ENCODE peak calls at places on chromosomes 6 and 20, in nine cellular contexts. E, G, S, F, L, K, Y, V and Q are unnamed samples.

GRCh38 chr6:22785036-22785435 is 215.7 kb downstream of the HDGFL1 start:
- DNase-seq in E (no peak), G (peak), S (peak), F (no peak), L (no peak), K (no peak), Y (no peak), V (no peak), Q (no peak)

GRCh38 chr6:121247386-121247785 is 86.9 kb downstream of the TBC1D32 start:
- DNase-seq in E (no peak), G (no peak), S (no peak), F (no peak), L (no peak), K (no peak), Y (no peak), V (no peak), Q (no peak)

GRCh38 chr6:128005009-128005408 is 104.2 kb upstream of the THEMIS start:
- DNase-seq in E (no peak), G (no peak), S (no peak), F (no peak), L (no peak), K (no peak), Y (no peak), V (no peak), Q (no peak)

GRCh38 chr20:35615667-35616464 is at the start of gene SPAG4:
- DNase-seq in E (peak), G (peak), S (peak), F (peak), L (peak), K (peak), Y (peak), V (no peak), Q (peak)

GRCh38 chr20:3431109-3431508 is 23.6 kb upstream of the DNAAF9 start:
- DNase-seq in E (no peak), G (no peak), S (no peak), F (no peak), L (no peak), K (no peak), Y (no peak), V (no peak), Q (no peak)

GRCh38 chr6:126153661-126154060 is 167.3 kb downstream of the TRMT11 start:
- DNase-seq in E (no peak), G (no peak), S (no peak), F (no peak), L (no peak), K (no peak), Y (no peak), V (no peak), Q (no peak)

GRCh38 chr20:31860431-31861345 is 9.6 kb downstream of the DUSP15 start:
- DNase-seq in E (peak), G (no peak), S (no peak), F (no peak), L (no peak), K (no peak), Y (no peak), V (no peak), Q (no peak)

GRCh38 chr6:87282743-87283142 is 39.6 kb upstream of the SMIM8 start:
- DNase-seq in E (no peak), G (no peak), S (no peak), F (no peak), L (no peak), K (no peak), Y (no peak), V (no peak), Q (no peak)

GRCh38 chr6:38509713-38510112 is 130.0 kb downstream of the BTBD9 start:
- DNase-seq in E (no peak), G (no peak), S (no peak), F (no peak), L (no peak), K (no peak), Y (no peak), V (peak), Q (no peak)

GRCh38 chr6:30047220-30047619 is 13.8 kb upstream of the POLR1H start:
- DNase-seq in E (no peak), G (no peak), S (no peak), F (no peak), L (no peak), K (no peak), Y (no peak), V (no peak), Q (no peak)

GRCh38 chr6:160248538-160248937 is 10.1 kb downstream of the SLC22A2 start:
- DNase-seq in E (no peak), G (no peak), S (no peak), F (no peak), L (no peak), K (no peak), Y (no peak), V (no peak), Q (no peak)

GRCh38 chr6:137423444-137424168 is 70.6 kb downstream of the OLIG3 start:
- DNase-seq in E (peak), G (no peak), S (no peak), F (no peak), L (no peak), K (no peak), Y (no peak), V (no peak), Q (no peak)

GRCh38 chr6:12010635-12011275 is 1.4 kb upstream of the HIVEP1 start:
- DNase-seq in E (peak), G (peak), S (peak), F (peak), L (peak), K (peak), Y (peak), V (no peak), Q (peak)

GRCh38 chr20:46117704-46118467 is at the start of gene CD40:
- DNase-seq in E (peak), G (peak), S (peak), F (peak), L (peak), K (peak), Y (peak), V (peak), Q (peak)

GRCh38 chr6:9121551-9121950 is 686.2 kb upstream of the SLC35B3 start:
- DNase-seq in E (no peak), G (no peak), S (no peak), F (no peak), L (no peak), K (no peak), Y (no peak), V (no peak), Q (no peak)

GRCh38 chr20:36177716-36178115 is 23.2 kb downstream of the EPB41L1 start:
- DNase-seq in E (no peak), G (no peak), S (no peak), F (no peak), L (no peak), K (no peak), Y (no peak), V (no peak), Q (no peak)

GRCh38 chr6:11094411-11094851 is 797 bp downstream of the SMIM13 start:
- DNase-seq in E (peak), G (peak), S (peak), F (peak), L (no peak), K (peak), Y (peak), V (no peak), Q (no peak)

GRCh38 chr6:3911130-3911529 is 62.0 kb downstream of the FAM50B start:
- DNase-seq in E (no peak), G (no peak), S (no peak), F (no peak), L (no peak), K (no peak), Y (no peak), V (no peak), Q (no peak)

GRCh38 chr6:593139-593906 is 63.6 kb downstream of the HUS1B start:
- DNase-seq in E (peak), G (peak), S (peak), F (no peak), L (no peak), K (no peak), Y (peak), V (peak), Q (no peak)

GRCh38 chr6:162344935-162345599 is 382.5 kb downstream of the PRKN start:
- DNase-seq in E (no peak), G (no peak), S (no peak), F (no peak), L (no peak), K (no peak), Y (no peak), V (no peak), Q (no peak)

GRCh38 chr6:89205819-89206218 is 11.3 kb downstream of the GABRR1 start:
- DNase-seq in E (no peak), G (no peak), S (no peak), F (no peak), L (no peak), K (peak), Y (no peak), V (no peak), Q (no peak)

GRCh38 chr20:25218109-25218486 is 22.6 kb downstream of the ENTPD6 start:
- DNase-seq in E (no peak), G (no peak), S (no peak), F (no peak), L (no peak), K (no peak), Y (no peak), V (no peak), Q (no peak)

GRCh38 chr6:127053032-127053908 is 65.2 kb upstream of the RSPO3 start:
- DNase-seq in E (no peak), G (no peak), S (no peak), F (no peak), L (no peak), K (no peak), Y (no peak), V (no peak), Q (no peak)

GRCh38 chr6:53984163-53984562 is 127.1 kb upstream of the MLIP start:
- DNase-seq in E (no peak), G (no peak), S (no peak), F (no peak), L (no peak), K (no peak), Y (no peak), V (peak), Q (no peak)

GRCh38 chr20:49916146-49917002 is 1.0 kb upstream of the SPATA2 start:
- DNase-seq in E (no peak), G (no peak), S (no peak), F (no peak), L (no peak), K (peak), Y (no peak), V (no peak), Q (no peak)

GRCh38 chr6:32608374-32608773 is 18.7 kb upstream of the HLA-DRB1 start:
- DNase-seq in E (no peak), G (no peak), S (no peak), F (no peak), L (no peak), K (no peak), Y (no peak), V (no peak), Q (no peak)

GRCh38 chr6:36829919-36830544 is 9.2 kb downstream of the CPNE5 start:
- DNase-seq in E (no peak), G (no peak), S (peak), F (peak), L (no peak), K (peak), Y (no peak), V (no peak), Q (no peak)

GRCh38 chr20:57277398-57278105 is 11.1 kb upstream of the BMP7 start:
- DNase-seq in E (no peak), G (no peak), S (no peak), F (no peak), L (no peak), K (no peak), Y (no peak), V (no peak), Q (no peak)

GRCh38 chr6:66937180-66937579 is 1230.2 kb upstream of the EYS start:
- DNase-seq in E (no peak), G (no peak), S (no peak), F (no peak), L (no peak), K (no peak), Y (no peak), V (no peak), Q (no peak)

GRCh38 chr20:51697119-51697826 is 70.9 kb downstream of the ATP9A start:
- DNase-seq in E (no peak), G (no peak), S (no peak), F (no peak), L (no peak), K (no peak), Y (no peak), V (no peak), Q (no peak)

GRCh38 chr6:28349892-28350737 is at the start of gene ZKSCAN3:
- DNase-seq in E (peak), G (peak), S (peak), F (peak), L (peak), K (peak), Y (peak), V (peak), Q (peak)

GRCh38 chr6:162636167-162636566 is 91.4 kb downstream of the PRKN start:
- DNase-seq in E (no peak), G (no peak), S (no peak), F (no peak), L (no peak), K (no peak), Y (no peak), V (no peak), Q (no peak)

GRCh38 chr20:59165794-59166709 is 2.4 kb downstream of the ZNF831 start:
- DNase-seq in E (no peak), G (no peak), S (no peak), F (no peak), L (no peak), K (no peak), Y (no peak), V (no peak), Q (no peak)

GRCh38 chr20:1215386-1216170 is 10.3 kb upstream of the RAD21L1 start:
- DNase-seq in E (no peak), G (no peak), S (no peak), F (no peak), L (no peak), K (no peak), Y (no peak), V (no peak), Q (no peak)

GRCh38 chr20:645318-646106 is 7.5 kb downstream of the SRXN1 start:
- DNase-seq in E (peak), G (peak), S (peak), F (peak), L (peak), K (peak), Y (peak), V (peak), Q (peak)

GRCh38 chr20:10390709-10391108 is 43.3 kb downstream of the MKKS start:
- DNase-seq in E (no peak), G (no peak), S (no peak), F (no peak), L (no peak), K (no peak), Y (no peak), V (no peak), Q (no peak)

GRCh38 chr6:150395388-150396009 is 26.7 kb downstream of the IYD start:
- DNase-seq in E (peak), G (peak), S (peak), F (peak), L (no peak), K (no peak), Y (peak), V (peak), Q (no peak)

DNA sequence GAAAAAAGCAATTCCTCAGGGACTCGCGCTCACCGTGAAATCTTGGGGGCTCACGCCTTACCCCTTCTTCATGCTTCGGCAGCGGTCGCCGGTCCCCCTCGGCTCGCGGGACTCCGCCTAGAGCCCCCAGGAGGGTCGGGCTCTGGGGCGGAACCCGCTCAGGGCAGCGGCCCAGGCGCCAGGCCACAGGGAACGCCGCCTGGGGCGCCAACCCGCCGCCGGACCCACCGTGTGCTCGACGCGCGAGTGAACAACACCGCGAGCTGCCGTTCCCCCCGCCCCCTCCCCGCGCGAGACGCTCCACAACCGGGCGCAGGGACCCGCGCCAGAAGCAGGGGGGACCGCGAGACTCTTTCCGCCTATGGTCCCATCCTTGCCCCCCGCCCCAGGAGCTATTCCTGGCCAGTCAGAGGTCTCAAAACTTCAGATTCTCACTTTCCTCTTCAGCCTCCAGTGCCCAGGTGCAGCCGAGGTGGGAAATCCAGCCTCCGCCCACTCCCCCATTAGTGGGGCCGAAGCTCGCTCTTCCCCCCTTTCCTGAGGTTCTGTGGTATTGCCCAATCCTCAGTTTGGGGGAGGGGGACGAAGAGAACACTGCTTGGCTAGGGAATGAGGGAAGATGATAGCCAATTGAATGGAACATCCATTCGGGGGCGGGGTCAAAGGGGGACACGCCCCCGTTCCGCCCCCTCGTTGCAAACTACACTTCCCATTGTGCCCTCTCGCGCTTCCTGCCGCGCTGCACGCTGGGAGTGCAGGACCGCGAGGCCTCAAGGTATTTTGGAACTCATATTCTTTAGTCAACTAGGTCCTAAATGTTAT is at the start of gene WASF1:
- DNase-seq in E (peak), G (peak), S (peak), F (peak), L (peak), K (peak), Y (peak), V (peak), Q (peak)
- TF ChIP-seq CTCF in E (no peak), G (no peak), S (peak), F (no peak), L (no peak), K (no peak), Y (peak), V (no peak), Q (no peak)

GRCh38 chr6:99026135-99026534 is 78.4 kb upstream of the FBXL4 start:
- DNase-seq in E (no peak), G (no peak), S (no peak), F (no peak), L (no peak), K (no peak), Y (no peak), V (no peak), Q (no peak)
- TF ChIP-seq CTCF in E (no peak), G (no peak), S (no peak), F (no peak), L (no peak), K (no peak), Y (no peak), V (no peak), Q (no peak)

GRCh38 chr6:154969796-154970195 is 25.3 kb upstream of the TIAM2 start:
- DNase-seq in E (no peak), G (no peak), S (no peak), F (no peak), L (no peak), K (peak), Y (no peak), V (no peak), Q (no peak)

GRCh38 chr6:154980273-154981070 is 14.6 kb upstream of the TIAM2 start:
- DNase-seq in E (no peak), G (no peak), S (no peak), F (no peak), L (no peak), K (no peak), Y (no peak), V (no peak), Q (no peak)

GRCh38 chr6:154974485-154975149 is 20.5 kb upstream of the TIAM2 start:
- DNase-seq in E (peak), G (no peak), S (no peak), F (no peak), L (no peak), K (no peak), Y (no peak), V (no peak), Q (no peak)
- TF ChIP-seq CTCF in E (peak), G (peak), S (no peak), F (no peak), L (no peak), K (no peak), Y (no peak), V (peak), Q (no peak)

DNA sequence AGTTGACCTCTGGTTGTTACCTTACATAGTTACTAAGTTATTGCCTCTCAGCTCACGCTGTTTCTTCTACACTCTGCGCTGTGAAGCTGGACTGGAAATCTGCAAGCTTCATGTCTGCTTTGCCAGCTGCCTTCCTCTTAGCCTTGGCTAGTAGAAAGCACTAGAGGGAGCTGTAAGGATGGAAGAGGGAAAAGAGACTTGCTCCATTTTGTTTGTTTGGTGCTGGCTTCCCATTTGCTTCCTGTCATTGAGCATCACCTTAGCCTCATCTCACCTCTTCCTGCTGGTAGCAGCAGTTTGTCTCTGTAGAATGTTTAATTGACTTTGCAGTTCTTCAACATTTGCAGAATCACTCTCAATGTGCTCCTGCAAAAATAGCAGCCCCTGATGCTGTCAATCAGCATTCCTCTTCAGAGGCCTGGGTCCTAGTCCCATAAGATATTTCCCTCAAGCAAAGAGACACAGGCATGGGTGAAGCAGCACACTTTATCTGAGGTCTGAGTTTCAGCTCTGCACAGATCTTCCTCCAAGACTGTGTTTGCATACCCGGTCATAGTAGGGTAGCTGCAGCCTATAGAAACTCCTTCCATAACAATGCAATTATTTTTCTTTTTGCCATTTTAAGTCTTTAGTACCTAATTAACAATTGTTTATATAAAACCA is 302.2 kb upstream of the EPHA7 start:
- DNase-seq in E (peak), G (no peak), S (no peak), F (no peak), L (no peak), K (no peak), Y (no peak), V (no peak), Q (no peak)
- TF ChIP-seq CTCF in E (peak), G (peak), S (peak), F (no peak), L (no peak), K (no peak), Y (peak), V (no peak), Q (no peak)